ENCODE peak calls at places on chromosomes 5 and 9, in seven cellular contexts. One of them, this sample, is unnamed. For H3K36me3 and H3K4me1, the result is how much of the 10 kb centered on the place peaks cover.

GRCh38 chr5:60835554-60835953 is 8.5 kb downstream of the ELOVL7 start:
- DNase-seq in IMR-90: no peak
- DNase-seq in endothelial cell of umbilical vein: peak
- DNase-seq in astrocyte: no peak
- DNase-seq in GM12878: no peak
- DNase-seq in GM23248: no peak
- DNase-seq in neuronal stem cell: no peak
- DNase-seq in this sample: no peak

GRCh38 chr5:90345684-90346083 is 63.9 kb downstream of the CETN3 start:
- DNase-seq in GM23248: no peak
- DNase-seq in endothelial cell of umbilical vein: no peak
- DNase-seq in neuronal stem cell: no peak
- DNase-seq in astrocyte: no peak
- DNase-seq in GM12878: no peak
- DNase-seq in IMR-90: no peak
- DNase-seq in this sample: no peak

GRCh38 chr5:94807985-94808384 is 189.5 kb downstream of the SLF1 start:
- DNase-seq in GM12878: no peak
- DNase-seq in IMR-90: no peak
- DNase-seq in GM23248: no peak
- DNase-seq in neuronal stem cell: no peak
- DNase-seq in astrocyte: no peak
- DNase-seq in endothelial cell of umbilical vein: no peak
- DNase-seq in this sample: no peak

GRCh38 chr5:181138258-181138657 is 7.3 kb upstream of the OR2V1 start:
- DNase-seq in endothelial cell of umbilical vein: no peak
- DNase-seq in IMR-90: no peak
- DNase-seq in neuronal stem cell: no peak
- DNase-seq in GM12878: no peak
- DNase-seq in GM23248: peak
- DNase-seq in astrocyte: no peak
- DNase-seq in this sample: no peak

GRCh38 chr5:59640411-59640810 is 253.1 kb downstream of the PDE4D start:
- DNase-seq in GM12878: no peak
- DNase-seq in IMR-90: no peak
- DNase-seq in astrocyte: peak
- DNase-seq in endothelial cell of umbilical vein: no peak
- DNase-seq in GM23248: peak
- DNase-seq in neuronal stem cell: no peak
- DNase-seq in this sample: no peak

GRCh38 chr5:174282391-174282790 is 236.9 kb downstream of the NSG2 start:
- DNase-seq in endothelial cell of umbilical vein: no peak
- DNase-seq in IMR-90: no peak
- DNase-seq in GM12878: no peak
- DNase-seq in astrocyte: no peak
- DNase-seq in GM23248: no peak
- DNase-seq in neuronal stem cell: no peak
- DNase-seq in this sample: no peak

GRCh38 chr9:13279284-13280162 is at the start of gene MPDZ:
- DNase-seq in IMR-90: peak
- DNase-seq in GM23248: peak
- DNase-seq in GM12878: no peak
- DNase-seq in endothelial cell of umbilical vein: peak
- DNase-seq in neuronal stem cell: peak
- DNase-seq in astrocyte: peak
- DNase-seq in this sample: peak

GRCh38 chr5:87717761-87718160 is 305.0 kb upstream of the CCNH start:
- DNase-seq in neuronal stem cell: no peak
- DNase-seq in GM23248: no peak
- DNase-seq in GM12878: no peak
- DNase-seq in endothelial cell of umbilical vein: no peak
- DNase-seq in astrocyte: no peak
- DNase-seq in IMR-90: no peak
- DNase-seq in this sample: no peak

GRCh38 chr9:4796988-4797956 is 4.5 kb downstream of the RCL1 start:
- DNase-seq in endothelial cell of umbilical vein: peak
- DNase-seq in IMR-90: peak
- DNase-seq in GM12878: no peak
- DNase-seq in GM23248: peak
- DNase-seq in astrocyte: peak
- DNase-seq in neuronal stem cell: peak
- DNase-seq in this sample: peak

GRCh38 chr5:117999939-118000549 is 988.3 kb downstream of the DTWD2 start:
- DNase-seq in GM23248: no peak
- DNase-seq in IMR-90: no peak
- DNase-seq in endothelial cell of umbilical vein: no peak
- DNase-seq in astrocyte: no peak
- DNase-seq in neuronal stem cell: no peak
- DNase-seq in GM12878: peak
- DNase-seq in this sample: peak

GRCh38 chr5:112084149-112084548 is 327.2 kb upstream of the NREP start:
- DNase-seq in GM12878: no peak
- DNase-seq in endothelial cell of umbilical vein: no peak
- DNase-seq in astrocyte: no peak
- DNase-seq in neuronal stem cell: no peak
- DNase-seq in GM23248: no peak
- DNase-seq in IMR-90: peak
- DNase-seq in this sample: no peak

GRCh38 chr9:98287383-98287782 is 31.9 kb upstream of the TBC1D2 start:
- DNase-seq in IMR-90: no peak
- DNase-seq in endothelial cell of umbilical vein: no peak
- DNase-seq in GM12878: no peak
- DNase-seq in neuronal stem cell: no peak
- DNase-seq in GM23248: no peak
- DNase-seq in astrocyte: no peak
- DNase-seq in this sample: no peak

GRCh38 chr9:98289811-98290210 is 34.4 kb upstream of the TBC1D2 start:
- DNase-seq in astrocyte: no peak
- DNase-seq in GM23248: no peak
- DNase-seq in IMR-90: no peak
- DNase-seq in neuronal stem cell: no peak
- DNase-seq in GM12878: no peak
- DNase-seq in endothelial cell of umbilical vein: no peak
- DNase-seq in this sample: no peak

GRCh38 chr9:98290411-98290810 is 35.0 kb upstream of the TBC1D2 start:
- DNase-seq in GM23248: no peak
- DNase-seq in astrocyte: no peak
- DNase-seq in endothelial cell of umbilical vein: no peak
- DNase-seq in neuronal stem cell: no peak
- DNase-seq in IMR-90: no peak
- DNase-seq in GM12878: no peak
- DNase-seq in this sample: no peak

GRCh38 chr9:98291775-98292174 is 36.3 kb upstream of the TBC1D2 start:
- DNase-seq in GM23248: no peak
- DNase-seq in GM12878: no peak
- DNase-seq in astrocyte: no peak
- DNase-seq in endothelial cell of umbilical vein: no peak
- DNase-seq in neuronal stem cell: no peak
- DNase-seq in IMR-90: no peak
- DNase-seq in this sample: no peak

GRCh38 chr9:98288876-98289275 is 33.4 kb upstream of the TBC1D2 start:
- DNase-seq in endothelial cell of umbilical vein: no peak
- DNase-seq in IMR-90: no peak
- DNase-seq in astrocyte: no peak
- DNase-seq in GM23248: no peak
- DNase-seq in GM12878: no peak
- DNase-seq in neuronal stem cell: no peak
- DNase-seq in this sample: no peak
- H3K9ac ChIP-seq in endothelial cell of umbilical vein: no peak
- H3K9ac ChIP-seq in IMR-90: no peak
- H3K9ac ChIP-seq in astrocyte: no peak
- H3K9ac ChIP-seq in GM23248: no peak
- H3K9ac ChIP-seq in GM12878: no peak
- H3K9ac ChIP-seq in neuronal stem cell: no peak
- H3K9ac ChIP-seq in this sample: no peak

GRCh38 chr9:137741330-137741729 is 122.5 kb downstream of the EHMT1 start:
- DNase-seq in astrocyte: no peak
- DNase-seq in endothelial cell of umbilical vein: no peak
- DNase-seq in GM12878: no peak
- DNase-seq in neuronal stem cell: no peak
- DNase-seq in IMR-90: no peak
- DNase-seq in GM23248: no peak
- DNase-seq in this sample: no peak

GRCh38 chr9:137745541-137745991 is 126.8 kb downstream of the EHMT1 start:
- DNase-seq in endothelial cell of umbilical vein: no peak
- DNase-seq in neuronal stem cell: no peak
- DNase-seq in astrocyte: peak
- DNase-seq in GM12878: peak
- DNase-seq in IMR-90: peak
- DNase-seq in GM23248: peak
- DNase-seq in this sample: peak

GRCh38 chr9:137742698-137743097 is 123.9 kb downstream of the EHMT1 start:
- DNase-seq in astrocyte: no peak
- DNase-seq in GM12878: no peak
- DNase-seq in IMR-90: peak
- DNase-seq in endothelial cell of umbilical vein: no peak
- DNase-seq in GM23248: peak
- DNase-seq in neuronal stem cell: no peak
- DNase-seq in this sample: no peak

GRCh38 chr9:137743695-137744094 is 124.9 kb downstream of the EHMT1 start:
- DNase-seq in endothelial cell of umbilical vein: no peak
- DNase-seq in neuronal stem cell: no peak
- DNase-seq in GM23248: no peak
- DNase-seq in astrocyte: no peak
- DNase-seq in IMR-90: no peak
- DNase-seq in GM12878: no peak
- DNase-seq in this sample: no peak

GRCh38 chr9:137744632-137745183 is 125.9 kb downstream of the EHMT1 start:
- DNase-seq in GM23248: no peak
- DNase-seq in GM12878: peak
- DNase-seq in neuronal stem cell: no peak
- DNase-seq in IMR-90: no peak
- DNase-seq in astrocyte: no peak
- DNase-seq in endothelial cell of umbilical vein: no peak
- DNase-seq in this sample: no peak
- H3K36me3 ChIP-seq in GM23248: under half
- H3K36me3 ChIP-seq in GM12878: under half
- H3K36me3 ChIP-seq in neuronal stem cell: half or more
- H3K36me3 ChIP-seq in IMR-90: under half
- H3K36me3 ChIP-seq in astrocyte: under half
- H3K36me3 ChIP-seq in endothelial cell of umbilical vein: under half
- H3K36me3 ChIP-seq in this sample: under half

DNA sequence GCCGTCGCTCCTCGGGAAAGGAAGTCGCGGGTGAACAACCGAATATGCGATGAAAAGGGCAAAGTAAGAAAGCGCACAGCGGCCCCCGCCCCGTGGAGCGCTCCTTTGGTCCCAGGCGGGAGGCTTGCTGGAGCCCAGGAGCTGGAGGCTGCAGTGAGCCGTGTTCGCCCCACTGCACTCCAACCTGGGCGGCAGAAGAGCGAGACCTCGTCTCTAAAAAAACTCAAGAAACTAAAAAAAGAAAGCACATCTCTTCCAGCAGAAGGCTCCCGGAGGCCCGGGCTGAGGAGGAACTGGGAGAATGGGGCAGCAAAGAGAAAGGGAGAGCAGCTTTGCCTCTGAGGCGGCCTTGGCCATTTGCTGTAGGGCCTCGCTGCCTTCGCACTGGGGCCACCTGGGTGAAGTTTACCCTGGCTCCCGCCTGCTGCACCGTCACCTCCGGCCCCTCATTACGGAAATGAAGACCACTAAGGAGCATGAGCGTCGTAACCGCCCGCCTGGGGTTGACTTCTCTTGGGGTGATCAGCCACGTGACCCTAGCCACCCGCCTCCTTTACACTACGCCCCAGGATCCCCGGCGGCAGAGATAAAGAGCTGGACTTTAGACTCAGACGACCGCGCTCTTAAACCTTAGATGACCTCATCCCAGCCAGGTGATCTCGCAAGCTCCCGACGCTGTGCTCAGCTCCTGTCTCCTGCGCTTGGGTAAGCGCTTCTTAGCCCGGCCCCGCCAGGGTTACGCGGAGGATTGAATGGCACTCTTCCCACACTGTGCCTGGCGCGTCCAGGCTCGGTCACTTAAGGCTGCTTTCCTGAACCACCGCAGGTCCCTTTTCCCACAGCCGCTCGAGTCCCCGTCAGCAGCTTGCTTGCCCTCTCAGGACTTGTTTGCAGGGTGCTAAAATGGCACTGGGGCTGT is 108.1 kb upstream of the LARP1 start:
- DNase-seq in GM23248: peak
- DNase-seq in neuronal stem cell: no peak
- DNase-seq in endothelial cell of umbilical vein: peak
- DNase-seq in astrocyte: peak
- DNase-seq in IMR-90: peak
- DNase-seq in GM12878: no peak
- DNase-seq in this sample: peak
- H3K4me1 ChIP-seq in GM23248: under half
- H3K4me1 ChIP-seq in neuronal stem cell: under half
- H3K4me1 ChIP-seq in endothelial cell of umbilical vein: under half
- H3K4me1 ChIP-seq in astrocyte: under half
- H3K4me1 ChIP-seq in IMR-90: under half
- H3K4me1 ChIP-seq in GM12878: under half
- H3K4me1 ChIP-seq in this sample: under half

GRCh38 chr9:34335376-34335775 is 6.0 kb downstream of the NUDT2 start:
- DNase-seq in GM12878: no peak
- DNase-seq in neuronal stem cell: no peak
- DNase-seq in IMR-90: no peak
- DNase-seq in astrocyte: no peak
- DNase-seq in endothelial cell of umbilical vein: no peak
- DNase-seq in GM23248: no peak
- DNase-seq in this sample: no peak

GRCh38 chr9:34334337-34334824 is 5.0 kb downstream of the NUDT2 start:
- DNase-seq in GM23248: no peak
- DNase-seq in IMR-90: peak
- DNase-seq in endothelial cell of umbilical vein: no peak
- DNase-seq in neuronal stem cell: no peak
- DNase-seq in GM12878: no peak
- DNase-seq in astrocyte: no peak
- DNase-seq in this sample: no peak

GRCh38 chr9:34332370-34332964 is 3.1 kb downstream of the NUDT2 start:
- DNase-seq in endothelial cell of umbilical vein: peak
- DNase-seq in astrocyte: peak
- DNase-seq in neuronal stem cell: peak
- DNase-seq in GM23248: peak
- DNase-seq in GM12878: peak
- DNase-seq in IMR-90: peak
- DNase-seq in this sample: peak

GRCh38 chr9:34334916-34335315 is 5.5 kb downstream of the NUDT2 start:
- DNase-seq in astrocyte: no peak
- DNase-seq in IMR-90: no peak
- DNase-seq in GM12878: no peak
- DNase-seq in neuronal stem cell: no peak
- DNase-seq in GM23248: no peak
- DNase-seq in endothelial cell of umbilical vein: no peak
- DNase-seq in this sample: no peak

GRCh38 chr9:34333836-34334235 is 4.5 kb downstream of the NUDT2 start:
- DNase-seq in GM23248: no peak
- DNase-seq in endothelial cell of umbilical vein: no peak
- DNase-seq in neuronal stem cell: no peak
- DNase-seq in IMR-90: no peak
- DNase-seq in astrocyte: no peak
- DNase-seq in GM12878: no peak
- DNase-seq in this sample: no peak
- H3K9ac ChIP-seq in GM23248: no peak
- H3K9ac ChIP-seq in endothelial cell of umbilical vein: no peak
- H3K9ac ChIP-seq in neuronal stem cell: no peak
- H3K9ac ChIP-seq in IMR-90: no peak
- H3K9ac ChIP-seq in astrocyte: no peak
- H3K9ac ChIP-seq in GM12878: no peak
- H3K9ac ChIP-seq in this sample: no peak